ENCODE peak calls at places on chromosomes 5 and 9, in six cellular contexts. One of them, this sample, is unnamed.

GRCh38 chr5:16245956-16246355 is 66.4 kb upstream of the MARCHF11 start:
- DNase-seq in esophagus squamous epithelium: no peak
- DNase-seq in A549: no peak
- DNase-seq in transverse colon: no peak
- DNase-seq in cardiac muscle cell: no peak
- DNase-seq in effector memory CD4-positive, alpha-beta T cell: no peak
- DNase-seq in this sample: no peak

GRCh38 chr5:137263319-137263718 is 235.8 kb downstream of the SPOCK1 start:
- DNase-seq in transverse colon: no peak
- DNase-seq in cardiac muscle cell: no peak
- DNase-seq in effector memory CD4-positive, alpha-beta T cell: no peak
- DNase-seq in A549: no peak
- DNase-seq in esophagus squamous epithelium: no peak
- DNase-seq in this sample: no peak

GRCh38 chr5:125829349-125829748 is 593.9 kb upstream of the GRAMD2B start:
- DNase-seq in A549: no peak
- DNase-seq in cardiac muscle cell: no peak
- DNase-seq in effector memory CD4-positive, alpha-beta T cell: no peak
- DNase-seq in transverse colon: no peak
- DNase-seq in esophagus squamous epithelium: no peak
- DNase-seq in this sample: no peak

GRCh38 chr5:137660349-137660817 is 75.5 kb downstream of the KLHL3 start:
- DNase-seq in A549: peak; percentile 84
- DNase-seq in transverse colon: peak; percentile 74
- DNase-seq in effector memory CD4-positive, alpha-beta T cell: peak; percentile 35
- DNase-seq in cardiac muscle cell: peak; percentile 86
- DNase-seq in esophagus squamous epithelium: peak; percentile 7
- DNase-seq in this sample: peak; percentile 68

GRCh38 chr5:3221432-3221831 is 374.2 kb upstream of the IRX1 start:
- DNase-seq in effector memory CD4-positive, alpha-beta T cell: no peak
- DNase-seq in A549: no peak
- DNase-seq in cardiac muscle cell: no peak
- DNase-seq in esophagus squamous epithelium: no peak
- DNase-seq in transverse colon: no peak
- DNase-seq in this sample: no peak

GRCh38 chr9:123358181-123358894 is 2.3 kb downstream of the CRB2 start:
- DNase-seq in cardiac muscle cell: no peak
- DNase-seq in transverse colon: no peak
- DNase-seq in A549: no peak
- DNase-seq in esophagus squamous epithelium: no peak
- DNase-seq in effector memory CD4-positive, alpha-beta T cell: no peak
- DNase-seq in this sample: no peak

GRCh38 chr5:36801521-36801920 is 75.0 kb upstream of the NIPBL start:
- DNase-seq in A549: no peak
- DNase-seq in transverse colon: no peak
- DNase-seq in esophagus squamous epithelium: no peak
- DNase-seq in effector memory CD4-positive, alpha-beta T cell: no peak
- DNase-seq in cardiac muscle cell: no peak
- DNase-seq in this sample: no peak

GRCh38 chr5:169861934-169862333 is 118.4 kb downstream of the INSYN2B start:
- DNase-seq in esophagus squamous epithelium: no peak
- DNase-seq in A549: no peak
- DNase-seq in transverse colon: no peak
- DNase-seq in cardiac muscle cell: peak; percentile 80
- DNase-seq in effector memory CD4-positive, alpha-beta T cell: no peak
- DNase-seq in this sample: no peak

GRCh38 chr5:179869101-179869500 is 10.5 kb upstream of the MRNIP start:
- DNase-seq in transverse colon: no peak
- DNase-seq in esophagus squamous epithelium: no peak
- DNase-seq in cardiac muscle cell: no peak
- DNase-seq in effector memory CD4-positive, alpha-beta T cell: no peak
- DNase-seq in A549: no peak
- DNase-seq in this sample: no peak

GRCh38 chr5:145681686-145682085 is 153.5 kb downstream of the PRELID2 start:
- DNase-seq in transverse colon: peak; percentile 53
- DNase-seq in effector memory CD4-positive, alpha-beta T cell: no peak
- DNase-seq in esophagus squamous epithelium: no peak
- DNase-seq in cardiac muscle cell: peak; percentile 86
- DNase-seq in A549: peak; percentile 74
- DNase-seq in this sample: no peak

GRCh38 chr5:14108170-14108996 is 34.8 kb upstream of the TRIO start:
- DNase-seq in effector memory CD4-positive, alpha-beta T cell: no peak
- DNase-seq in transverse colon: peak; percentile 72
- DNase-seq in esophagus squamous epithelium: no peak
- DNase-seq in A549: peak; percentile 85
- DNase-seq in cardiac muscle cell: peak; percentile 87
- DNase-seq in this sample: peak; percentile 4

GRCh38 chr5:76303917-76304316 is 99.2 kb upstream of the IQGAP2 start:
- DNase-seq in cardiac muscle cell: no peak
- DNase-seq in A549: peak; percentile 10
- DNase-seq in transverse colon: peak; percentile 59
- DNase-seq in effector memory CD4-positive, alpha-beta T cell: peak; percentile 36
- DNase-seq in esophagus squamous epithelium: no peak
- DNase-seq in this sample: peak; percentile 30

GRCh38 chr9:37678789-37679273 is 28.1 kb downstream of the FRMPD1 start:
- DNase-seq in cardiac muscle cell: no peak
- DNase-seq in A549: peak; percentile 17
- DNase-seq in esophagus squamous epithelium: no peak
- DNase-seq in transverse colon: no peak
- DNase-seq in effector memory CD4-positive, alpha-beta T cell: no peak
- DNase-seq in this sample: no peak

GRCh38 chr9:106400170-106400569 is 462.8 kb upstream of the ZNF462 start:
- DNase-seq in esophagus squamous epithelium: no peak
- DNase-seq in A549: no peak
- DNase-seq in transverse colon: no peak
- DNase-seq in effector memory CD4-positive, alpha-beta T cell: no peak
- DNase-seq in cardiac muscle cell: no peak
- DNase-seq in this sample: no peak
- H3K4me1 ChIP-seq in esophagus squamous epithelium: no peaks in the 10 kb centered on the region
- H3K4me1 ChIP-seq in A549: no peaks in the 10 kb centered on the region
- H3K4me1 ChIP-seq in transverse colon: no peaks in the 10 kb centered on the region
- H3K4me1 ChIP-seq in effector memory CD4-positive, alpha-beta T cell: no peaks in the 10 kb centered on the region
- H3K4me1 ChIP-seq in cardiac muscle cell: no peaks in the 10 kb centered on the region
- H3K4me1 ChIP-seq in this sample: no peaks in the 10 kb centered on the region

GRCh38 chr9:136525207-136525606 is 20.6 kb downstream of the NOTCH1 start:
- DNase-seq in cardiac muscle cell: no peak
- DNase-seq in esophagus squamous epithelium: no peak
- DNase-seq in effector memory CD4-positive, alpha-beta T cell: no peak
- DNase-seq in A549: no peak
- DNase-seq in transverse colon: no peak
- DNase-seq in this sample: no peak
- H3K4me1 ChIP-seq in cardiac muscle cell: no peaks in the 10 kb centered on the region
- H3K4me1 ChIP-seq in esophagus squamous epithelium: peaks cover 47% of the 10 kb centered on the region
- H3K4me1 ChIP-seq in effector memory CD4-positive, alpha-beta T cell: peaks cover 14% of the 10 kb centered on the region
- H3K4me1 ChIP-seq in A549: peaks cover 60% of the 10 kb centered on the region
- H3K4me1 ChIP-seq in transverse colon: peaks cover 98% of the 10 kb centered on the region
- H3K4me1 ChIP-seq in this sample: peaks cover 19% of the 10 kb centered on the region

DNA sequence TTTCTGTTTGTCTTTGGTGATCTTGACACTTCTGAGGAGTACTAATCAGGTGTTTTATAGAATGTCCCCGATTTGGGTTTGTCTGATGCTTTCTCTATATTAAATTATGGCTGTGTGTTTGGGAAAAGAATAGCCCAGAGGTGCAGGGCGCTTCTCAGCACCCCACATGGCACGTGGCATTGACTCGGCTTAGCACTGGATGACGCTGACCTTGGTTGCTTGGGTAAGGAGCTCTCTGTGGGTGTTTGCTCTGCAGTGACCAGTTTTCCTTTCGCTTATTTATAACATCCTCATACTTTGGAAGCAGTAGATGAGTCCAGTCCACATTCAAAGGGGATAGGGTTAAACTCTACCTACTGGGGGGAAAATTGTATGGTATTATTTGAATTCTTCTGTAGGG is 12.5 kb upstream of the FAM120AOS start:
- DNase-seq in cardiac muscle cell: no peak
- DNase-seq in esophagus squamous epithelium: no peak
- DNase-seq in effector memory CD4-positive, alpha-beta T cell: no peak
- DNase-seq in A549: no peak
- DNase-seq in transverse colon: no peak
- DNase-seq in this sample: no peak
- H3K4me1 ChIP-seq in cardiac muscle cell: peaks cover 19% of the 10 kb centered on the region
- H3K4me1 ChIP-seq in esophagus squamous epithelium: peaks cover 41% of the 10 kb centered on the region
- H3K4me1 ChIP-seq in effector memory CD4-positive, alpha-beta T cell: peaks cover 33% of the 10 kb centered on the region
- H3K4me1 ChIP-seq in A549: peaks cover 90% of the 10 kb centered on the region
- H3K4me1 ChIP-seq in transverse colon: peaks cover 97% of the 10 kb centered on the region
- H3K4me1 ChIP-seq in this sample: peaks cover 80% of the 10 kb centered on the region

GRCh38 chr5:175803254-175803653 is 68.1 kb upstream of the CPLX2 start:
- DNase-seq in effector memory CD4-positive, alpha-beta T cell: no peak
- DNase-seq in cardiac muscle cell: no peak
- DNase-seq in esophagus squamous epithelium: no peak
- DNase-seq in transverse colon: no peak
- DNase-seq in A549: no peak
- DNase-seq in this sample: no peak
- H3K4me1 ChIP-seq in effector memory CD4-positive, alpha-beta T cell: no peaks in the 10 kb centered on the region
- H3K4me1 ChIP-seq in cardiac muscle cell: no peaks in the 10 kb centered on the region
- H3K4me1 ChIP-seq in esophagus squamous epithelium: no peaks in the 10 kb centered on the region
- H3K4me1 ChIP-seq in transverse colon: no peaks in the 10 kb centered on the region
- H3K4me1 ChIP-seq in A549: peaks cover 32% of the 10 kb centered on the region
- H3K4me1 ChIP-seq in this sample: no peaks in the 10 kb centered on the region

This sample was measured in CD8-positive, alpha-beta memory T cell.